ENCODE peak calls at places on chromosomes 11 and 22, in nine cellular contexts. One of them, this sample, is unnamed.

GRCh38 chr11:70153133-70153727 is 49.9 kb upstream of the FADD start:
- DNase-seq in esophagus squamous epithelium: no peak
- DNase-seq in HepG2: no peak
- DNase-seq in sigmoid colon: no peak
- DNase-seq in AG04450: no peak
- DNase-seq in lung: no peak
- DNase-seq in colonic mucosa: no peak
- DNase-seq in uterus: no peak
- DNase-seq in Panc1: no peak
- DNase-seq in this sample: no peak

GRCh38 chr22:40289991-40290459 is 56.3 kb upstream of the ADSL start:
- DNase-seq in colonic mucosa: no peak
- DNase-seq in lung: peak; percentile 34
- DNase-seq in sigmoid colon: no peak
- DNase-seq in HepG2: no peak
- DNase-seq in Panc1: no peak
- DNase-seq in uterus: no peak
- DNase-seq in esophagus squamous epithelium: peak; percentile 8
- DNase-seq in AG04450: no peak
- DNase-seq in this sample: no peak

GRCh38 chr11:86511086-86511551 is 136.4 kb downstream of the CCDC81 start:
- DNase-seq in sigmoid colon: no peak
- DNase-seq in esophagus squamous epithelium: no peak
- DNase-seq in AG04450: no peak
- DNase-seq in colonic mucosa: peak; percentile 35
- DNase-seq in uterus: no peak
- DNase-seq in lung: no peak
- DNase-seq in Panc1: no peak
- DNase-seq in HepG2: no peak
- DNase-seq in this sample: no peak

GRCh38 chr11:94224078-94224477 is 80.3 kb upstream of the IZUMO1R start:
- DNase-seq in Panc1: no peak
- DNase-seq in AG04450: no peak
- DNase-seq in sigmoid colon: no peak
- DNase-seq in colonic mucosa: no peak
- DNase-seq in esophagus squamous epithelium: no peak
- DNase-seq in HepG2: no peak
- DNase-seq in uterus: no peak
- DNase-seq in lung: no peak
- DNase-seq in this sample: no peak

GRCh38 chr11:108929241-108929640 is 264.4 kb downstream of the DDX10 start:
- DNase-seq in Panc1: peak; percentile 94
- DNase-seq in AG04450: peak; percentile 91
- DNase-seq in uterus: no peak
- DNase-seq in colonic mucosa: no peak
- DNase-seq in HepG2: peak; percentile 19
- DNase-seq in lung: no peak
- DNase-seq in esophagus squamous epithelium: no peak
- DNase-seq in sigmoid colon: no peak
- DNase-seq in this sample: no peak

GRCh38 chr11:120952503-120953229 is 71.2 kb upstream of the TBCEL start:
- DNase-seq in Panc1: peak; percentile 51
- DNase-seq in colonic mucosa: peak; percentile 80
- DNase-seq in esophagus squamous epithelium: peak; percentile 6
- DNase-seq in lung: peak; percentile 76
- DNase-seq in AG04450: peak; percentile 21
- DNase-seq in sigmoid colon: peak; percentile 79
- DNase-seq in uterus: peak; percentile 50
- DNase-seq in HepG2: peak; percentile 64
- DNase-seq in this sample: peak; percentile 14

GRCh38 chr11:128419012-128419767 is 168.2 kb downstream of the ETS1 start:
- DNase-seq in uterus: no peak
- DNase-seq in sigmoid colon: no peak
- DNase-seq in Panc1: no peak
- DNase-seq in lung: no peak
- DNase-seq in AG04450: no peak
- DNase-seq in HepG2: no peak
- DNase-seq in colonic mucosa: no peak
- DNase-seq in esophagus squamous epithelium: no peak
- DNase-seq in this sample: no peak

GRCh38 chr22:20239951-20240773 is 28.0 kb downstream of the RTN4R start:
- DNase-seq in Panc1: no peak
- DNase-seq in uterus: peak; percentile 78
- DNase-seq in esophagus squamous epithelium: no peak
- DNase-seq in colonic mucosa: no peak
- DNase-seq in sigmoid colon: no peak
- DNase-seq in HepG2: no peak
- DNase-seq in AG04450: no peak
- DNase-seq in lung: no peak
- DNase-seq in this sample: no peak

GRCh38 chr11:43316451-43316850 is 4.7 kb downstream of the API5 start:
- DNase-seq in Panc1: no peak
- DNase-seq in sigmoid colon: no peak
- DNase-seq in HepG2: no peak
- DNase-seq in AG04450: no peak
- DNase-seq in colonic mucosa: no peak
- DNase-seq in esophagus squamous epithelium: no peak
- DNase-seq in lung: no peak
- DNase-seq in uterus: no peak
- DNase-seq in this sample: no peak

GRCh38 chr11:43315966-43316365 is 4.2 kb downstream of the API5 start:
- DNase-seq in uterus: no peak
- DNase-seq in Panc1: no peak
- DNase-seq in sigmoid colon: no peak
- DNase-seq in HepG2: no peak
- DNase-seq in lung: no peak
- DNase-seq in esophagus squamous epithelium: no peak
- DNase-seq in colonic mucosa: no peak
- DNase-seq in AG04450: no peak
- DNase-seq in this sample: no peak

DNA sequence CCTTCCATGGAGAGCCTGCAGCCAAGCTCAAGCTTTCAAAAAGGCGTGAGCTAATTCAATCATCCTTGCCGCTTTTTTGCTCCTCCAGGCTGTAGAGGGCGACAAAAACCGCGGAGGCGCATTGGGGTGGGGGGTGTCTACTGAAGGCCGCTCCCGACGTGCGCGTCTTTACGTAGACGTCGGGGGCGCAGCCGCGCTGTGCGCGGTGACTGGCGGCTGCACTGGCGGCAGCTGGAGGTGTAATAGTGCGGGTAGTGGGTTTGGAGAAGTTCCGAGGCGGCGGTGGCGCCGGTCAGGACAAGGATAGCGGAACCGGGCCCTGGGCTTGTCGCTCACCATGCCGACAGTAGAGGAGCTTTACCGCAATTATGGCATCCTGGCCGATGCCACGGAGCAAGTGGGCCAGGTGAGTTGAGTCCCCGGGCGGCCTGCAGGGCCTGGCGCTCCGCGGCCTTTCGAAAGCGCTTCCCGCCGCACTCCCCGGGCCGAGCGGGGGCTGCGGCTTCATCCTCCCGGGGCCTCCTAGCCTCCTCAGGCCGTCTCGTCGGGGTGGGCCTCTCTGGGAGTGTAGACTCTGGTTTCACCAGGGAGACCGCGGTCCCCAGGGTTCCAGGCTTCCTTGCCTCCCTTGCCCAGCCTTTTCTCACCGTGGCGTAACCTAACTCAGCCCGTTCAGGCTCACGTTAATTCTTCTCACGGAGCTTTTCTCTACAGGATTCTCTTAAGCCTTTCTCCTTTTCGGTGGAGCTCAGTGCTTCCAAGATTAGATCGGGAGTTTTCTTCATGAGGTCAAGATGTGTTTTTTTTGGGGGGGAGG is at the start of gene API5:
- DNase-seq in colonic mucosa: peak; percentile 94
- DNase-seq in AG04450: peak; percentile 81
- DNase-seq in uterus: peak; percentile 84
- DNase-seq in lung: peak; percentile 94
- DNase-seq in sigmoid colon: peak; percentile 92
- DNase-seq in Panc1: peak; percentile 79
- DNase-seq in esophagus squamous epithelium: peak; percentile 72
- DNase-seq in HepG2: peak; percentile 89
- DNase-seq in this sample: peak; percentile 55
- TF ChIP-seq CTCF in colonic mucosa: peak; percentile 58
- TF ChIP-seq CTCF in AG04450: peak; percentile 87
- TF ChIP-seq CTCF in uterus: peak; percentile 80
- TF ChIP-seq CTCF in lung: peak; percentile 92
- TF ChIP-seq CTCF in sigmoid colon: peak; percentile 49
- TF ChIP-seq CTCF in Panc1: peak; percentile 91
- TF ChIP-seq CTCF in esophagus squamous epithelium: peak; percentile 59
- TF ChIP-seq CTCF in HepG2: peak; percentile 95
- TF ChIP-seq CTCF in this sample: peak; percentile 67

DNA sequence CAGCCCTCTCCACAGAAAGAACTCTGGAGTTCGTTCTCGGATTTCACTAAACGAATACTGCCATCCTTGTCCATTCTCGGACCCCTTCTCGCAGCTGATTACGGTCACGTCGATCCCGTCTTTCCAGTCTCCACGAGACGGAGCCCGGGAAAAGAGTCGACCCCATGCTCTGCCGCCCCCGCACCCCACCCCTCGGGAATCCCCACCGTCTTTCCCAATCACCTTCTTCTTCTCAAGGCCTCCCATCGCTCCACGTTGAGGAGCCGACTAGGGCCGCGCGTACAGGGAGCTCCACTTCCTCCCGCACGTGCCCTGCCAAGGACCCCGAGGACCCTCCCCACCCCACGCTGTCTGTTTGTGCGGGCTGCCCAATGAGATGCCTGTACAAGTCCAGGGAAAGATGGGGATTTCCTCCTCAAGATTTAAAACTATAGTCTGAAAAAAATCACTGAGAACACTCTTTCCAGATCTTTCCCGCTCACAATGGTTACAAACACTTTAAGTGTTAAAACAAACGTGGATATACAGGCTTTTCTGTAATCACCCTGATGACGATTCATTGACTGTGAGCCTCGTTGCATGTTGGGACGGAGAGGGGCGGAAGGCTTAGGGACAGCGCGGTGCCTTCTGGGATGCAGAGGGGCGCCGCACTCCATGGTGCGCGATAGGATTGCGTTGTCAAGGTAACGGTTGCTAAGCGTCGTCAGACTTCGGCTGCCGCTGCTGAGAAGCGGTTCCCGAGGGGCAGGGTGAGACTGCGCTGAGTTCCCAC is at the start of gene PES1:
- DNase-seq in HepG2: peak; percentile 97
- DNase-seq in AG04450: peak; percentile 98
- DNase-seq in esophagus squamous epithelium: peak; percentile 78
- DNase-seq in colonic mucosa: peak; percentile 95
- DNase-seq in lung: peak; percentile 94
- DNase-seq in uterus: peak; percentile 96
- DNase-seq in Panc1: peak; percentile 93
- DNase-seq in sigmoid colon: peak; percentile 98
- DNase-seq in this sample: peak; percentile 83
- H3K27ac ChIP-seq in HepG2: peak within 1 kb of the TSS; percentile 86
- H3K27ac ChIP-seq in AG04450: peak within 1 kb of the TSS; percentile 23
- H3K27ac ChIP-seq in esophagus squamous epithelium: peak within 1 kb of the TSS; percentile 86
- H3K27ac ChIP-seq in colonic mucosa: peak within 1 kb of the TSS; percentile 71
- H3K27ac ChIP-seq in lung: peak within 1 kb of the TSS; percentile 15
- H3K27ac ChIP-seq in uterus: peak within 1 kb of the TSS; percentile 78
- H3K27ac ChIP-seq in Panc1: peak within 1 kb of the TSS; percentile 96
- H3K27ac ChIP-seq in sigmoid colon: peak within 1 kb of the TSS; percentile 84
- H3K27ac ChIP-seq in this sample: peak within 1 kb of the TSS; percentile 67

GRCh38 chr22:28498044-28498443 is 181.6 kb downstream of the TTC28 start:
- DNase-seq in esophagus squamous epithelium: no peak
- DNase-seq in Panc1: no peak
- DNase-seq in sigmoid colon: no peak
- DNase-seq in AG04450: no peak
- DNase-seq in HepG2: no peak
- DNase-seq in colonic mucosa: no peak
- DNase-seq in lung: no peak
- DNase-seq in uterus: no peak
- DNase-seq in this sample: no peak
- H3K4me3 ChIP-seq in esophagus squamous epithelium: no peak overlapping the region
- H3K4me3 ChIP-seq in Panc1: no peak overlapping the region
- H3K4me3 ChIP-seq in sigmoid colon: no peak overlapping the region
- H3K4me3 ChIP-seq in AG04450: no peak overlapping the region
- H3K4me3 ChIP-seq in HepG2: no peak overlapping the region
- H3K4me3 ChIP-seq in colonic mucosa: no peak overlapping the region
- H3K4me3 ChIP-seq in lung: no peak overlapping the region
- H3K4me3 ChIP-seq in uterus: no peak overlapping the region
- H3K4me3 ChIP-seq in this sample: no peak overlapping the region

DNA sequence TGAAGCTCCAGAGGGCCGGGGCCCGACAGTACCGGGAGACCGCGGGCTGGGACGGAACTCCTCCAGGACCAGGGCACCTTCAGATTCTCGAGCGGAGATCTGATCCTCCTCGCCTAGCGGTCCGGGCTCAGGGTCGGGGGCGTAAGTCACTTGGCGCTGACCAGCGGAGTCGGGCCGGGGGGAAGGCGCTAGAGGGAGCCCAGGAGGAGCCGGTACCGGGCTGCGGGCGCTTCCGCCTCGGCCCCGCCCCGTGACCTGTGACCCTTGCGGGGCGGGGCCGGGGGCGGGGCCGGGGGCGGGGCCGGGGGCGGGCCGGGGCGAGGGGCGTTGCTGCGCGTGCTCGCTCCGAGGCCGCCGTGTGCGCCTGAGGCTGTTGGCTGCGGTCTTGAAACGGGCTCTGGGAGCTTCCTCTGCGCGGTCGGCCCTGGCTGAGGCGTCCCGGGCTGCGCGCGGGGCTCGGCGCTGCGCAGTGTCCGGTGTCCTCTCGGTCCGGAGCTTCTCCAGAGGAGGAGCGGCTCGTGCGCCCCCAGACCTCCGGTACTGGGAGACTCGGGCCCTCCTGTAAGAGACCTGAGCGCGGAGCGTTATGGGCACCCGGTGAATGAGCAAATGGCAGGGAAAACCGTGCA is at the start of gene ARSA:
- DNase-seq in sigmoid colon: peak; percentile 92
- DNase-seq in uterus: peak; percentile 81
- DNase-seq in colonic mucosa: peak; percentile 81
- DNase-seq in HepG2: peak; percentile 70
- DNase-seq in esophagus squamous epithelium: no peak
- DNase-seq in lung: peak; percentile 76
- DNase-seq in AG04450: peak; percentile 43
- DNase-seq in Panc1: no peak
- DNase-seq in this sample: no peak
- TF ChIP-seq CTCF in sigmoid colon: no peak
- TF ChIP-seq CTCF in uterus: peak; percentile 42
- TF ChIP-seq CTCF in colonic mucosa: no peak
- TF ChIP-seq CTCF in HepG2: peak; percentile 81
- TF ChIP-seq CTCF in esophagus squamous epithelium: no peak
- TF ChIP-seq CTCF in lung: peak; percentile 32
- TF ChIP-seq CTCF in AG04450: peak; percentile 38
- TF ChIP-seq CTCF in Panc1: peak; percentile 71
- TF ChIP-seq CTCF in this sample: peak; percentile 18

This sample was measured in thoracic aorta.